ENCODE peak calls at places on chromosomes 5 and 9, in six cellular contexts. One of them, this sample, is unnamed. For H3K4me1, the result is how much of the 10 kb centered on the place peaks cover.

GRCh38 chr5:137137013-137137632 is 362.0 kb downstream of the SPOCK1 start:
- DNase-seq in CD8-positive, alpha-beta T cell: no peak
- DNase-seq in psoas muscle: no peak
- DNase-seq in uterus: no peak
- DNase-seq in A549: no peak
- DNase-seq in stomach: no peak
- DNase-seq in this sample: no peak

GRCh38 chr5:107518219-107519015 is 152.3 kb downstream of the EFNA5 start:
- DNase-seq in A549: no peak
- DNase-seq in stomach: no peak
- DNase-seq in uterus: no peak
- DNase-seq in CD8-positive, alpha-beta T cell: no peak
- DNase-seq in psoas muscle: no peak
- DNase-seq in this sample: no peak

GRCh38 chr9:83423815-83424707 is 114.1 kb downstream of the FRMD3 start:
- DNase-seq in psoas muscle: no peak
- DNase-seq in uterus: no peak
- DNase-seq in CD8-positive, alpha-beta T cell: no peak
- DNase-seq in A549: no peak
- DNase-seq in stomach: no peak
- DNase-seq in this sample: no peak

GRCh38 chr5:139287890-139288635 is 5.5 kb upstream of the MATR3 start:
- DNase-seq in psoas muscle: no peak
- DNase-seq in uterus: no peak
- DNase-seq in CD8-positive, alpha-beta T cell: no peak
- DNase-seq in A549: no peak
- DNase-seq in stomach: no peak
- DNase-seq in this sample: no peak

GRCh38 chr5:72994578-72994977 is 38.7 kb downstream of the FCHO2 start:
- DNase-seq in uterus: no peak
- DNase-seq in A549: no peak
- DNase-seq in psoas muscle: no peak
- DNase-seq in stomach: no peak
- DNase-seq in CD8-positive, alpha-beta T cell: no peak
- DNase-seq in this sample: no peak

GRCh38 chr5:150642567-150642927 is 2.1 kb downstream of the SYNPO start:
- DNase-seq in A549: peak
- DNase-seq in uterus: peak
- DNase-seq in CD8-positive, alpha-beta T cell: no peak
- DNase-seq in psoas muscle: peak
- DNase-seq in stomach: peak
- DNase-seq in this sample: peak

GRCh38 chr9:114689813-114690212 is 7.8 kb upstream of the TEX48 start:
- DNase-seq in psoas muscle: no peak
- DNase-seq in stomach: no peak
- DNase-seq in CD8-positive, alpha-beta T cell: no peak
- DNase-seq in A549: no peak
- DNase-seq in uterus: no peak
- DNase-seq in this sample: no peak

GRCh38 chr5:169706758-169707450 is 69.8 kb downstream of the DOCK2 start:
- DNase-seq in A549: peak
- DNase-seq in uterus: no peak
- DNase-seq in CD8-positive, alpha-beta T cell: no peak
- DNase-seq in stomach: no peak
- DNase-seq in psoas muscle: no peak
- DNase-seq in this sample: no peak

GRCh38 chr5:51872144-51872543 is 488.9 kb downstream of the ISL1 start:
- DNase-seq in uterus: no peak
- DNase-seq in psoas muscle: no peak
- DNase-seq in CD8-positive, alpha-beta T cell: no peak
- DNase-seq in stomach: no peak
- DNase-seq in A549: no peak
- DNase-seq in this sample: no peak

GRCh38 chr5:175444060-175444904 is at the start of gene DRD1:
- DNase-seq in psoas muscle: peak
- DNase-seq in uterus: no peak
- DNase-seq in stomach: peak
- DNase-seq in CD8-positive, alpha-beta T cell: peak
- DNase-seq in A549: peak
- DNase-seq in this sample: no peak

GRCh38 chr5:175443514-175444059 is 395 bp downstream of the DRD1 start:
- DNase-seq in A549: peak
- DNase-seq in psoas muscle: no peak
- DNase-seq in CD8-positive, alpha-beta T cell: no peak
- DNase-seq in stomach: no peak
- DNase-seq in uterus: no peak
- DNase-seq in this sample: no peak

GRCh38 chr5:175448276-175448675 is 4.3 kb upstream of the DRD1 start:
- DNase-seq in CD8-positive, alpha-beta T cell: no peak
- DNase-seq in psoas muscle: no peak
- DNase-seq in stomach: no peak
- DNase-seq in A549: no peak
- DNase-seq in uterus: no peak
- DNase-seq in this sample: no peak

GRCh38 chr5:175447571-175447970 is 3.6 kb upstream of the DRD1 start:
- DNase-seq in A549: no peak
- DNase-seq in stomach: no peak
- DNase-seq in CD8-positive, alpha-beta T cell: no peak
- DNase-seq in psoas muscle: no peak
- DNase-seq in uterus: no peak
- DNase-seq in this sample: no peak

GRCh38 chr5:175444905-175445456 is 999 bp upstream of the DRD1 start:
- DNase-seq in stomach: no peak
- DNase-seq in uterus: no peak
- DNase-seq in CD8-positive, alpha-beta T cell: no peak
- DNase-seq in psoas muscle: no peak
- DNase-seq in A549: no peak
- DNase-seq in this sample: no peak
- H3K4me3 ChIP-seq in stomach: peak
- H3K4me3 ChIP-seq in uterus: no peak
- H3K4me3 ChIP-seq in CD8-positive, alpha-beta T cell: no peak
- H3K4me3 ChIP-seq in psoas muscle: peak
- H3K4me3 ChIP-seq in A549: peak
- H3K4me3 ChIP-seq in this sample: peak

DNA sequence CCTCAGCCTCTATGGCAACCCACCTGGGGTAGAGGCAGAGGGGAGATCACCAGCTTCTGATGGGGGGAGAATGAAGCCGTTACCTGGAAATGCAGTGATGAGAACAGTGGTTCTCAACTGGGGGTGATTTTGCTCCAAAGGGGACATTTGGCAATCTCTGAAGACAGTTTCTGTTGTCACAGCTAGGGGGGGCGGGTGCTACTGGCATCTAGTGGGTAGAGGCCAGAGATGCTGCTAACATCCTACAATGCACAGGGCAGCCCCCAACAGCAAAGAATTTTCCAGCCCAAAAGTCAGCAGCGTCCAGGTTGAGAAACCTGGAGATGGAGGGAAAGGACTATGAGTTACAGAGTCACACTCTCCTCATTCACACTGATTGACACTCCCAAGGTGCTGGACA is 84.5 kb downstream of the FGF1 start:
- DNase-seq in CD8-positive, alpha-beta T cell: no peak
- DNase-seq in A549: no peak
- DNase-seq in stomach: no peak
- DNase-seq in uterus: no peak
- DNase-seq in psoas muscle: no peak
- DNase-seq in this sample: no peak
- H3K4me1 ChIP-seq in CD8-positive, alpha-beta T cell: under half
- H3K4me1 ChIP-seq in A549: half or more
- H3K4me1 ChIP-seq in stomach: under half
- H3K4me1 ChIP-seq in uterus: under half
- H3K4me1 ChIP-seq in psoas muscle: under half
- H3K4me1 ChIP-seq in this sample: half or more

GRCh38 chr5:134873494-134873893 is 677 bp upstream of the TXNDC15 start:
- DNase-seq in uterus: no peak
- DNase-seq in psoas muscle: no peak
- DNase-seq in stomach: no peak
- DNase-seq in A549: no peak
- DNase-seq in CD8-positive, alpha-beta T cell: no peak
- DNase-seq in this sample: no peak
- H3K27ac ChIP-seq in uterus: peak
- H3K27ac ChIP-seq in psoas muscle: peak
- H3K27ac ChIP-seq in stomach: peak
- H3K27ac ChIP-seq in A549: peak
- H3K27ac ChIP-seq in CD8-positive, alpha-beta T cell: peak
- H3K27ac ChIP-seq in this sample: peak

GRCh38 chr5:6731465-6732237 is 18.4 kb downstream of the TENT4A start:
- DNase-seq in A549: no peak
- DNase-seq in CD8-positive, alpha-beta T cell: no peak
- DNase-seq in stomach: no peak
- DNase-seq in psoas muscle: no peak
- DNase-seq in uterus: no peak
- DNase-seq in this sample: no peak
- H3K4me3 ChIP-seq in A549: no peak
- H3K4me3 ChIP-seq in CD8-positive, alpha-beta T cell: no peak
- H3K4me3 ChIP-seq in stomach: no peak
- H3K4me3 ChIP-seq in psoas muscle: peak
- H3K4me3 ChIP-seq in uterus: no peak
- H3K4me3 ChIP-seq in this sample: no peak

GRCh38 chr5:43411489-43411888 is 702 bp downstream of the CCL28 start:
- DNase-seq in uterus: no peak
- DNase-seq in psoas muscle: no peak
- DNase-seq in stomach: no peak
- DNase-seq in A549: no peak
- DNase-seq in CD8-positive, alpha-beta T cell: no peak
- DNase-seq in this sample: no peak
- H3K4me1 ChIP-seq in uterus: under half
- H3K4me1 ChIP-seq in psoas muscle: under half
- H3K4me1 ChIP-seq in stomach: under half
- H3K4me1 ChIP-seq in A549: under half
- H3K4me1 ChIP-seq in CD8-positive, alpha-beta T cell: under half
- H3K4me1 ChIP-seq in this sample: under half

GRCh38 chr5:142013734-142014495 is 1.1 kb upstream of the GNPDA1 start:
- DNase-seq in uterus: peak
- DNase-seq in CD8-positive, alpha-beta T cell: no peak
- DNase-seq in psoas muscle: peak
- DNase-seq in stomach: no peak
- DNase-seq in A549: no peak
- DNase-seq in this sample: peak
- H3K27ac ChIP-seq in uterus: peak
- H3K27ac ChIP-seq in CD8-positive, alpha-beta T cell: no peak
- H3K27ac ChIP-seq in psoas muscle: peak
- H3K27ac ChIP-seq in stomach: peak
- H3K27ac ChIP-seq in A549: peak
- H3K27ac ChIP-seq in this sample: no peak

DNA sequence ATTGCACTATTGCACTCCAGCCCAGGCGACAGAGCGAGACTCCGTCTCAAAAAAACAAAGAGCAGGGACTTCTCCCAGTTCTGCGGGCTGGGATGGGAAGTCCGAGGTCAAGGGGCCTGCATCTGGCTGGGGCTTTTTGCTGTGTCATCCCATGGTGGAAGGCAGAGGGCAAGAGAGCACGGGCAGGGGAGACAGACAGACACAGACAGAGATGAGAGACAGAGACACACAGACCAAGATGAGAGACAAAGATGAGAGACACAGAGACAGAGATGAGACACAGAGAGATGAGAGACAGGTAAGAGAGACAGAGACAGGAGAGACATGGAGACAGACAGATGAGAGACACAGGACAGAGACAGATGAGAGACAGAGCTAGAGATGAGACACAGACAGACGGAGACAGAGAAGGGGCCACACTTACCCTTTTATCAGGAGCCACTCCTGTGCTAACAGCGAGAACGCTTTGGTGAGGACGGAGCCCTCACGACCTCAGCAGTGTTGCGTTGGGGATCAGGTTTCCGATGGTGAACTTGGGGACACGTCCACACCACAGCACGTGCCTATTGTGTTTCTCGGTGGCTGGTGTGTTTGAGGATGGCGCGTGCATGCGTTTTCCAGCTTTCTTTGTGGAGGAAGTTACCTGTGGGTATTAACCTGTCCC is 8.9 kb upstream of the TOR4A start:
- DNase-seq in CD8-positive, alpha-beta T cell: no peak
- DNase-seq in uterus: peak
- DNase-seq in psoas muscle: no peak
- DNase-seq in stomach: no peak
- DNase-seq in A549: no peak
- DNase-seq in this sample: peak
- H3K4me3 ChIP-seq in CD8-positive, alpha-beta T cell: no peak
- H3K4me3 ChIP-seq in uterus: no peak
- H3K4me3 ChIP-seq in psoas muscle: peak
- H3K4me3 ChIP-seq in stomach: no peak
- H3K4me3 ChIP-seq in A549: no peak
- H3K4me3 ChIP-seq in this sample: peak

DNA sequence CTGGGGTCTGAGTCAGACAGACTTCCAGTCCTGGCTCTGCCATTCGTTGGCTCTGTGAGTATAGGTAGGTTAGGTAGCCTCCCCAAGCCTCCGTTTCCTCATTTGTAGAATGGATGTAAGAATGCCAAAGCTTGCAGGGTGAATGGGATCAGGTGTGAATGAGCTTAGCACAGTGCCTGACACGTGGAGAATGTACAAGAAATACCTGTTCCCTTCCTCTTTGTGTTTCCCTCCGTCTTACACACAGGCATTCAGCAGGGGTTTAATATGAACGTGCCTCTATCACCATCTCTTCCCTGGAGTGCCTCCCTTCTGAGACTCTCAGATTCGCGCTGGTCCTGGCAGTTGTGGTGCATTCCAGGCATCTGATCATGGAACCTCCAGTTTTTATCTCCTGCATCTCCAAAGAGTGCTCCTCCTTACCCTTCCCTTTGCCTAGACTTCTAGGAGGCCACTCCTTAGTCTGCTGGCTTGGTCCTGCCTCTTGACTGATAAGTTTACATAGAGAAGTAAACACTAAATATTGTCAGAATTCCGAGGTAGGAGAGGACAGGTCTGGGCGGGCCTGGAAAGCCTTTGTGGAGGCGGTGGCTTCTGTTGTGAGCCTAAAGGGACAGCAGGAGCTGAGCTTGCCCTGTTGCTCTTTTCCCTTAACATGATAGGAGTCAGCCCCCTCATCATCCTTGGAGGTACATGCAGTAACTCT is 199.4 kb downstream of the AOPEP start:
- DNase-seq in uterus: no peak
- DNase-seq in stomach: no peak
- DNase-seq in psoas muscle: no peak
- DNase-seq in CD8-positive, alpha-beta T cell: no peak
- DNase-seq in A549: no peak
- DNase-seq in this sample: no peak
- H3K4me1 ChIP-seq in uterus: under half
- H3K4me1 ChIP-seq in stomach: under half
- H3K4me1 ChIP-seq in psoas muscle: under half
- H3K4me1 ChIP-seq in CD8-positive, alpha-beta T cell: under half
- H3K4me1 ChIP-seq in A549: half or more
- H3K4me1 ChIP-seq in this sample: under half

GRCh38 chr5:67880358-67880810 is 335.2 kb upstream of the PIK3R1 start:
- DNase-seq in uterus: no peak
- DNase-seq in CD8-positive, alpha-beta T cell: no peak
- DNase-seq in psoas muscle: no peak
- DNase-seq in stomach: peak
- DNase-seq in A549: no peak
- DNase-seq in this sample: no peak
- H3K27ac ChIP-seq in uterus: peak
- H3K27ac ChIP-seq in CD8-positive, alpha-beta T cell: no peak
- H3K27ac ChIP-seq in psoas muscle: no peak
- H3K27ac ChIP-seq in stomach: no peak
- H3K27ac ChIP-seq in A549: no peak
- H3K27ac ChIP-seq in this sample: no peak

GRCh38 chr5:28374492-28374934 is 1336.1 kb upstream of the CDH9 start:
- DNase-seq in CD8-positive, alpha-beta T cell: no peak
- DNase-seq in psoas muscle: no peak
- DNase-seq in stomach: no peak
- DNase-seq in A549: peak
- DNase-seq in uterus: no peak
- DNase-seq in this sample: no peak
- H3K4me3 ChIP-seq in CD8-positive, alpha-beta T cell: no peak
- H3K4me3 ChIP-seq in psoas muscle: no peak
- H3K4me3 ChIP-seq in stomach: no peak
- H3K4me3 ChIP-seq in A549: no peak
- H3K4me3 ChIP-seq in uterus: no peak
- H3K4me3 ChIP-seq in this sample: no peak

This sample was measured in heart left ventricle.